ENCODE peak calls at places on chromosomes 11 and 22, in eight cellular contexts. A, K, R, C, B, H, P and T are unnamed samples.
A peak's percentile ranks its signal among the peaks of the same experiment; 100 is the strongest.

GRCh38 chr11:94623120-94623735 is 56.1 kb downstream of the PIWIL4 start:
- DNase-seq in C (peak; percentile 22), K (no peak), B (peak; percentile 46), R (peak; percentile 78), A (no peak), P (peak; percentile 87), H (peak; percentile 73), T (peak; percentile 74)

GRCh38 chr11:95647355-95647754 is 142.2 kb downstream of the FAM76B start:
- DNase-seq in A (no peak), K (no peak), C (no peak), R (no peak), B (no peak), P (no peak), H (peak; percentile 13), T (peak; percentile 31)

GRCh38 chr11:114061053-114062049 is 1.8 kb downstream of the ZBTB16 start:
- DNase-seq in A (peak; percentile 33), R (no peak), K (no peak), C (no peak), B (no peak), P (no peak), H (peak; percentile 59), T (peak; percentile 57)

GRCh38 chr11:44338721-44339529 is 29.0 kb upstream of the ALX4 start:
- DNase-seq in K (no peak), H (no peak), C (no peak), B (no peak), R (no peak), A (no peak), P (no peak), T (no peak)

GRCh38 chr11:43021466-43021865 is 290.3 kb upstream of the API5 start:
- DNase-seq in P (no peak), A (no peak), R (no peak), C (no peak), B (no peak), H (no peak), K (no peak), T (no peak)

GRCh38 chr11:13923716-13924650 is 38.5 kb upstream of the SPON1 start:
- DNase-seq in R (no peak), A (no peak), C (peak; percentile 21), P (peak; percentile 75), B (no peak), H (no peak), K (no peak), T (no peak)

GRCh38 chr11:121350314-121351046 is 57.9 kb downstream of the SC5D start:
- DNase-seq in K (no peak), B (no peak), H (no peak), A (no peak), C (no peak), P (no peak), R (no peak), T (no peak)

GRCh38 chr11:76524919-76525318 is 80.1 kb downstream of the EMSY start:
- DNase-seq in K (no peak), B (no peak), H (peak; percentile 64), A (no peak), C (no peak), P (peak; percentile 50), R (peak; percentile 44), T (peak; percentile 89)

GRCh38 chr11:8192016-8192895 is 23.4 kb upstream of the RIC3 start:
- DNase-seq in A (peak; percentile 46), R (peak; percentile 63), H (peak; percentile 77), P (no peak), B (peak; percentile 32), C (peak; percentile 32), K (no peak), T (peak; percentile 77)

GRCh38 chr11:13386567-13386966 is 76.5 kb downstream of the BTBD10 start:
- DNase-seq in H (no peak), C (no peak), B (no peak), P (no peak), K (no peak), A (no peak), R (no peak), T (no peak)

GRCh38 chr11:3158821-3159220 is 6.3 kb downstream of the OSBPL5 start:
- DNase-seq in P (no peak), C (no peak), R (no peak), B (no peak), A (peak; percentile 6), K (no peak), H (no peak), T (no peak)

GRCh38 chr11:111378185-111378772 is 796 bp downstream of the POU2AF1 start:
- DNase-seq in B (no peak), H (no peak), C (no peak), P (no peak), K (no peak), A (no peak), R (no peak), T (no peak)

GRCh38 chr22:29727248-29727551 is 7.4 kb downstream of the CABP7 start:
- DNase-seq in P (no peak), R (peak; percentile 32), A (peak; percentile 47), C (no peak), H (peak; percentile 32), K (no peak), B (no peak), T (peak; percentile 52)

GRCh38 chr11:119339581-119340334 is 925 bp downstream of the C1QTNF5 start:
- DNase-seq in K (no peak), R (no peak), A (peak; percentile 85), B (no peak), C (peak; percentile 48), P (no peak), H (peak; percentile 69), T (peak; percentile 82)

GRCh38 chr22:39486951-39487825 is 14.9 kb upstream of the MIEF1 start:
- DNase-seq in A (no peak), R (no peak), H (no peak), B (no peak), K (no peak), P (no peak), C (no peak), T (peak; percentile 17)

GRCh38 chr11:64823568-64824119 is 13.3 kb upstream of the MEN1 start:
- DNase-seq in H (no peak), B (no peak), A (no peak), P (no peak), C (no peak), R (no peak), K (no peak), T (no peak)

GRCh38 chr22:20115691-20116375 is at the start of gene RANBP1:
- DNase-seq in R (no peak), K (no peak), B (no peak), H (no peak), A (peak; percentile 20), P (no peak), C (no peak), T (no peak)

GRCh38 chr22:20464096-20464614 is 26.5 kb upstream of the SCARF2 start:
- DNase-seq in B (no peak), C (peak; percentile 53), A (no peak), P (no peak), R (no peak), H (no peak), K (peak; percentile 20), T (no peak)

GRCh38 chr22:19098157-19098556 is 24.1 kb downstream of the DGCR2 start:
- DNase-seq in R (peak; percentile 10), H (peak; percentile 82), B (no peak), K (no peak), A (no peak), C (no peak), P (no peak), T (no peak)

GRCh38 chr22:40361100-40361499 is 9.3 kb upstream of the SGSM3 start:
- DNase-seq in C (no peak), R (no peak), B (no peak), A (no peak), P (no peak), K (no peak), H (no peak), T (no peak)

GRCh38 chr22:35555351-35555915 is 14.8 kb downstream of the RASD2 start:
- DNase-seq in R (peak; percentile 33), C (no peak), K (no peak), P (no peak), H (no peak), A (no peak), B (no peak), T (peak; percentile 59)

GRCh38 chr22:41787331-41787730 is 13.1 kb upstream of the CCDC134 start:
- DNase-seq in A (no peak), P (no peak), K (no peak), B (no peak), H (no peak), R (no peak), C (no peak), T (no peak)
- H3K4me3 ChIP-seq in A (no peak overlapping the region), P (no peak overlapping the region), K (no peak overlapping the region), B (no peak overlapping the region), H (no peak overlapping the region), R (no peak overlapping the region), C (no peak overlapping the region), T (no peak overlapping the region)

GRCh38 chr22:47292546-47293320 is 530.3 kb downstream of the TBC1D22A start:
- DNase-seq in B (no peak), A (no peak), R (no peak), H (no peak), C (no peak), P (no peak), K (no peak), T (no peak)

GRCh38 chr22:47289316-47289985 is 527.0 kb downstream of the TBC1D22A start:
- DNase-seq in H (no peak), R (no peak), K (no peak), P (no peak), A (no peak), B (no peak), C (no peak), T (no peak)

GRCh38 chr22:47291565-47292495 is 529.4 kb downstream of the TBC1D22A start:
- DNase-seq in R (no peak), C (no peak), H (no peak), A (no peak), B (no peak), P (no peak), K (no peak), T (no peak)

GRCh38 chr22:47288640-47289039 is 526.2 kb downstream of the TBC1D22A start:
- DNase-seq in R (no peak), H (no peak), C (no peak), A (no peak), B (no peak), P (no peak), K (no peak), T (no peak)

GRCh38 chr22:47290706-47291430 is 528.4 kb downstream of the TBC1D22A start:
- DNase-seq in A (no peak), C (no peak), H (no peak), K (no peak), P (no peak), R (no peak), B (no peak), T (no peak)
- H3K9me3 ChIP-seq in A (no peaks in the 10 kb centered on the region), C (no peaks in the 10 kb centered on the region), H (no peaks in the 10 kb centered on the region), K (no peaks in the 10 kb centered on the region), P (no peaks in the 10 kb centered on the region), R (peaks cover 6% of the 10 kb centered on the region), B (peaks cover 4% of the 10 kb centered on the region), T (no peaks in the 10 kb centered on the region)

GRCh38 chr11:61587541-61587941 is 6.7 kb upstream of the SYT7 start:
- DNase-seq in H (peak; percentile 41), A (peak; percentile 69), C (peak; percentile 39), R (no peak), K (no peak), B (no peak), P (no peak), T (peak; percentile 76)
- H3K4me3 ChIP-seq in H (peak overlapping the region; percentile 4), A (peak overlapping the region; percentile 62), C (peak overlapping the region; percentile 78), R (peak overlapping the region; percentile 17), K (peak overlapping the region; percentile 65), B (peak overlapping the region; percentile 43), P (peak overlapping the region; percentile 55), T (peak overlapping the region; percentile 67)

DNA sequence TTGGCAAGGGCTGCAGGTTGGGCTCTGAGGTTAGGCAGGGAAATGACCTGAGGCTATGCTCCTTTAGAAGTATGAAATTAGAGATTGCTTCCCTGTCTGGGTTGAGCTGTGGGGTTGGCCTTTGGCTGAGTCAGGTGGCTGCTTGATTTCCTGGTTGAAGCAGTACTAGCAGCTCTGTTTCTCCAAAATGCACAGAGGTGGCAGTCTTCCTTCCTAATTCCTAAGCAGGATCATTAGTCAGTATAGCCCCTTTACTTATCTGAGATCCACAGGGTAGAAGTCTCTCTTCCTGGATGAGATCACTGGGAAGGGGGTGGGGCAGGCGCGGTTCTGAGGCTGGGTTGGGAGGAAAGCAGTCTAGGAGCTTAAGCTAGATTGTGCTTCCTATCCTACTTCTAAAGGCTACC is 1917.5 kb downstream of the LRRC4C start:
- DNase-seq in K (no peak), B (no peak), H (peak; percentile 7), A (no peak), P (peak; percentile 44), C (no peak), R (no peak), T (no peak)
- H3K9me3 ChIP-seq in K (no peaks in the 10 kb centered on the region), B (peaks cover 7% of the 10 kb centered on the region), H (no peaks in the 10 kb centered on the region), A (no peaks in the 10 kb centered on the region), P (no peaks in the 10 kb centered on the region), C (no peaks in the 10 kb centered on the region), R (peaks cover 5% of the 10 kb centered on the region), T (peaks cover 11% of the 10 kb centered on the region)